ENCODE peak calls at places on chromosomes 5 and 9, in five cellular contexts. I, E, V, S and B are unnamed samples.

GRCh38 chr9:37650873-37651768 is at the start of gene FRMPD1:
- DNase-seq in I (peak; percentile 70), E (peak; percentile 17), V (no peak), S (peak; percentile 33), B (peak; percentile 49)

GRCh38 chr9:87290241-87290700 is 207.4 kb upstream of the DAPK1 start:
- DNase-seq in I (no peak), E (no peak), V (no peak), S (peak; percentile 66), B (peak; percentile 26)

GRCh38 chr5:8184455-8185063 is 315.6 kb downstream of the MTRR start:
- DNase-seq in I (no peak), E (peak; percentile 20), V (peak; percentile 1), S (peak; percentile 19), B (peak; percentile 49)

GRCh38 chr5:41335596-41335995 is 122.3 kb upstream of the C6 start:
- DNase-seq in I (no peak), E (no peak), V (no peak), S (no peak), B (no peak)

GRCh38 chr5:37071901-37072581 is 177.1 kb downstream of the CPLANE1 start:
- DNase-seq in I (no peak), E (peak; percentile 61), V (peak; percentile 22), S (peak; percentile 97), B (peak; percentile 65)

GRCh38 chr5:44294492-44294891 is 94.7 kb downstream of the FGF10 start:
- DNase-seq in I (peak; percentile 36), E (no peak), V (no peak), S (no peak), B (peak; percentile 53)

GRCh38 chr9:7042124-7042523 is 284.4 kb downstream of the KDM4C start:
- DNase-seq in I (no peak), E (no peak), V (no peak), S (no peak), B (no peak)

GRCh38 chr5:143464723-143465490 is 61.4 kb upstream of the NR3C1 start:
- DNase-seq in I (no peak), E (no peak), V (no peak), S (no peak), B (no peak)

GRCh38 chr5:125227333-125228075 is 481.1 kb upstream of the ZNF608 start:
- DNase-seq in I (no peak), E (no peak), V (no peak), S (peak; percentile 41), B (peak; percentile 15)

DNA sequence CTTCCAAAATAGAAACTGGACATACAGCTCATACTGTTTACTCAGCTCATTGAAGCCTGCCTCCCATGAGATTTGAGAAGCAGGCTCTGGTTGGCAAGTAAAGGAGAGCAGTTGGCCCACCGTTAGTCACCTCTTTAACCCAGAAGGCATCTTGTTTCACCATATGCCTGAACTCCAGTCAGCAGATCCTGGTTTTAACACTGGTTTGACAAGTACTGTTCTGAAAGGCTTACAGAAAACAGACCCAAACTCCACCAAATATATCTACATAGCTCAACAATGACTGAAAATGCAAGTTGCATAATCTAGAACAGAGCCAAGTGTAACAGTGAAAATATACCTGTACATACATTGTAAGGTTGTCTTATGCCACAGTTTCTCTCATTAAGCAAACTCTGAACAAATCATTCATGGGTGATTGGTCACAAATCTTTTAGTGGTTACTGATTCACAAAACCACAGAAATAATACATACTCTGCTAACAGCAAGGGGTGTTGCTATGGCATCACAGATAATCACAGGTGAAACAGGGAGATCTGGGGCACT is 198.8 kb downstream of the BNC2 start:
- DNase-seq in I (no peak), E (no peak), V (peak; percentile 61), S (peak; percentile 67), B (peak; percentile 80)
- H3K4me3 ChIP-seq in I (no peak overlapping the region), E (no peak overlapping the region), V (no peak overlapping the region), S (no peak overlapping the region), B (no peak overlapping the region)

GRCh38 chr5:160444407-160444806 is 22.8 kb downstream of the PTTG1 start:
- DNase-seq in I (no peak), E (peak; percentile 22), V (no peak), S (no peak), B (no peak)
- H3K4me3 ChIP-seq in I (no peak overlapping the region), E (no peak overlapping the region), V (no peak overlapping the region), S (no peak overlapping the region), B (no peak overlapping the region)

DNA sequence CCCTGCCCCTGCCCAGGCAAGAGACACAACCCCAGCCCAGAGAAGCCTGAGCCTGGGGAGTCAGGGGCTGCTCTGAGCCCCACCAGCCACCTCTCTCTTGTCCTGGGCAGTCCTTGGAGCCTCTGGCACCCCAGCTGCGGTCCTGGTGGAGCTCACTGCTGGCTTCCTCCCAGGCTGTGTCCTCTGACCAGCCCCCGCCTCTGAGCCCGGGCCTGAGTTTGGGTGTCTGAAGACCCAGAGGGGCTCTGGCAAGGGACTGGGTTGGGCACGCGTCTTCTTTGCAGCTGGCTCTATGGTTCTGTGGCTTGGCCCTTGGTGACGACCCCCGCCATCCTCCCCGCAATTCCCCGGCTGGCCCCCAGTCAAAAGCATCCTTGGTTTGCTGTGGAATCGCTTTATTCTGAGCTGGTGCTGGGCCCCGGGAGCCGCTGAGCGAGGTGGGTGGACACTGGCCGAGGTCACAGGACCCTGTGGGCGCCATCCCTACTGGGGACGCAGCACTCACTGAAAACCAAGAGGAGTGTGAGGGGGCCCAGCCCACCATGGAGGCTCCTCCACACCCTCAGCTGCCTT is 985 bp upstream of the LCN10 start:
- DNase-seq in I (no peak), E (no peak), V (no peak), S (no peak), B (no peak)
- H3K4me3 ChIP-seq in I (no peak overlapping the region), E (no peak overlapping the region), V (no peak overlapping the region), S (no peak overlapping the region), B (no peak overlapping the region)

GRCh38 chr9:104463864-104464263 is 40.2 kb upstream of the OR13F1 start:
- DNase-seq in I (no peak), E (no peak), V (no peak), S (no peak), B (no peak)
- H3K4me3 ChIP-seq in I (no peak overlapping the region), E (no peak overlapping the region), V (no peak overlapping the region), S (no peak overlapping the region), B (no peak overlapping the region)

DNA sequence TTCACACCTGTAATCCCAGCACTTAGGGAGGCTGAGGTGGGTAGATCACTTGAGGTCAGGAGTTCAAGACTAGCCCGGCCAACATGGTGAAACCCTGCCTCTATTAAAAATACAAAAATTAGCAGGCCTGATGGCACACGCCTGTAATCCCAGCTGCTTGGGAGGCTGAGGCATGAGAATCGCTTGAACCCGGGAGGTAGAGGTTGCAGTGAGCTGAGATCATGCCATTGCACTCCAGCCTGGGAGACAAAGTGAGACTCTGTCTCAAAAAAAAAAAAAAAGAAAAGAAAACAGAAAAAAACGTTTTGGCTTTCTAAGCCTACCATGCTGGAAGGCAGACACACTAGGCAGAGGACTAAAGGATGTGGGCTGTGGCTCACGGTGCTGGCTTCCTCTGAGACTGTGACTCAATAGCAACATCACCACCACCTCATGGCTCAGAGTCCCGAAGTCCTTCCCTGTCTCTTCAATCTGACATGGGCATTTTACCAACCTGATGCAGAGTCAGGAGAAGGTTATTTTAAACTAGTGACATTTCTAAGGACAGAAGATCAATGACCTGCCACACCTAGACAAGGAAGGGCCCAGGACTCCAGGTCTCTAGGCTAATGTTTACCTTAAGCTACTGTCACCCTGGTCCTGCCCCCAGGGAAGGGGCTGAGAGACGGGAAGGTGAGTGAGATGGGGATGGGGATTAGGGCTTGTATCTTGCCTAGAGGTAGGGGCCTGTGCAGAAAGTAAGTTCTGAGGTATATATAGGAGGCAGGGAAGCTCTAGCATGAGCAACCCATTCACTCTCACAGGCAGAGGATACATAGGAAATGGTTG is 3.7 kb downstream of the ECSCR start:
- DNase-seq in I (no peak), E (no peak), V (peak; percentile 66), S (peak; percentile 67), B (peak; percentile 90)
- H3K4me3 ChIP-seq in I (no peak overlapping the region), E (no peak overlapping the region), V (no peak overlapping the region), S (no peak overlapping the region), B (no peak overlapping the region)

GRCh38 chr9:73441223-73441622 is 289.6 kb downstream of the ANXA1 start:
- DNase-seq in I (no peak), E (no peak), V (no peak), S (no peak), B (no peak)
- H3K4me3 ChIP-seq in I (no peak overlapping the region), E (no peak overlapping the region), V (no peak overlapping the region), S (no peak overlapping the region), B (no peak overlapping the region)